ENCODE peak calls at places on chromosome 21, in nine cellular contexts. Z is HTR-8/SVneo, X is cardiac septum, J is activated T-cell treated with anti-CD3 and anti-CD28 coated beads for 48 hours, U is SJSA1, D is tibial artery, M is amygdala, Q is left ventricle myocardium inferior, G is cardiac fibroblast. W is an unnamed sample.

GRCh38 chr21:32539378-32539777 is 45.9 kb downstream of the TCP10L start:
- DNase-seq in Z (no peak), X (no peak), J (no peak), U (no peak), D (no peak), M (no peak), Q (no peak), G (no peak), W (no peak)

GRCh38 chr21:41366522-41367151 is 4.8 kb downstream of the MX2 start:
- DNase-seq in Z (peak; percentile 69), X (peak; percentile 89), J (no peak), U (no peak), D (peak; percentile 57), M (no peak), Q (no peak), G (peak; percentile 81), W (no peak)

GRCh38 chr21:46509760-46510159 is 51.1 kb downstream of the DIP2A start:
- DNase-seq in Z (no peak), X (no peak), J (no peak), U (no peak), D (no peak), M (no peak), Q (no peak), G (peak; percentile 85), W (no peak)

GRCh38 chr21:43865471-43866181 is 603 bp downstream of the AGPAT3 start:
- DNase-seq in Z (no peak), X (peak; percentile 85), J (peak; percentile 39), U (peak; percentile 37), D (peak; percentile 74), M (no peak), Q (peak; percentile 53), G (peak; percentile 29), W (no peak)

GRCh38 chr21:35106246-35106835 is 57.2 kb upstream of the RUNX1 start:
- DNase-seq in Z (no peak), X (no peak), J (no peak), U (no peak), D (no peak), M (no peak), Q (no peak), G (no peak), W (no peak)

GRCh38 chr21:31182231-31183129 is 144.2 kb upstream of the KRTAP19-8 start:
- DNase-seq in Z (no peak), X (no peak), J (peak; percentile 57), U (no peak), D (no peak), M (no peak), Q (no peak), G (no peak), W (no peak)

GRCh38 chr21:22965455-22966125 is 1967.4 kb downstream of the NCAM2 start:
- DNase-seq in Z (peak; percentile 10), X (no peak), J (no peak), U (no peak), D (no peak), M (no peak), Q (no peak), G (no peak), W (no peak)

GRCh38 chr21:38478782-38479181 is 19.5 kb downstream of the ERG start:
- DNase-seq in Z (peak; percentile 33), X (no peak), J (peak; percentile 13), U (no peak), D (no peak), M (no peak), Q (no peak), G (peak; percentile 80), W (no peak)

GRCh38 chr21:25944672-25945213 is 210.0 kb downstream of the GABPA start:
- DNase-seq in Z (no peak), X (no peak), J (no peak), U (no peak), D (no peak), M (no peak), Q (no peak), G (no peak), W (no peak)

GRCh38 chr21:28928578-28929124 is 64.0 kb downstream of the LTN1 start:
- DNase-seq in Z (no peak), X (no peak), J (no peak), U (no peak), D (no peak), M (no peak), Q (no peak), G (no peak), W (no peak)

GRCh38 chr21:26739189-26739588 is 106.0 kb downstream of the ADAMTS1 start:
- DNase-seq in Z (no peak), X (no peak), J (no peak), U (no peak), D (no peak), M (no peak), Q (no peak), G (no peak), W (no peak)

W was measured in tibial nerve.